ENCODE peak calls at places on chromosomes 6 and 20, in nine cellular contexts. One of them, this sample, is unnamed.

GRCh38 chr6:35425284-35425683 is 26.9 kb upstream of the FANCE start:
- DNase-seq in NCI-H1105: no peak
- DNase-seq in globus pallidus: no peak
- DNase-seq in HEK293T: no peak
- DNase-seq in AG08396: peak; percentile 81
- DNase-seq in glomerular endothelial cell: peak; percentile 77
- DNase-seq in caudate nucleus: no peak
- DNase-seq in KG1: no peak
- DNase-seq in NCI-H2081: no peak
- DNase-seq in this sample: no peak

GRCh38 chr20:47493954-47494293 is 7.8 kb upstream of the NCOA3 start:
- DNase-seq in NCI-H1105: no peak
- DNase-seq in globus pallidus: no peak
- DNase-seq in HEK293T: no peak
- DNase-seq in AG08396: no peak
- DNase-seq in glomerular endothelial cell: no peak
- DNase-seq in caudate nucleus: no peak
- DNase-seq in KG1: no peak
- DNase-seq in NCI-H2081: no peak
- DNase-seq in this sample: no peak

GRCh38 chr6:47919875-47920274 is 138.0 kb downstream of the OPN5 start:
- DNase-seq in NCI-H1105: no peak
- DNase-seq in globus pallidus: no peak
- DNase-seq in HEK293T: no peak
- DNase-seq in AG08396: no peak
- DNase-seq in glomerular endothelial cell: no peak
- DNase-seq in caudate nucleus: no peak
- DNase-seq in KG1: no peak
- DNase-seq in NCI-H2081: no peak
- DNase-seq in this sample: no peak

GRCh38 chr6:144585217-144585814 is 300.2 kb downstream of the UTRN start:
- DNase-seq in NCI-H1105: peak; percentile 50
- DNase-seq in globus pallidus: peak; percentile 47
- DNase-seq in HEK293T: peak; percentile 29
- DNase-seq in AG08396: no peak
- DNase-seq in glomerular endothelial cell: no peak
- DNase-seq in caudate nucleus: no peak
- DNase-seq in KG1: no peak
- DNase-seq in NCI-H2081: peak; percentile 72
- DNase-seq in this sample: peak; percentile 32

GRCh38 chr6:142861711-142862110 is 83.3 kb downstream of the HIVEP2 start:
- DNase-seq in NCI-H1105: peak; percentile 22
- DNase-seq in globus pallidus: no peak
- DNase-seq in HEK293T: no peak
- DNase-seq in AG08396: no peak
- DNase-seq in glomerular endothelial cell: no peak
- DNase-seq in caudate nucleus: no peak
- DNase-seq in KG1: no peak
- DNase-seq in NCI-H2081: no peak
- DNase-seq in this sample: no peak

GRCh38 chr6:75830959-75831885 is 82.2 kb downstream of the MYO6 start:
- DNase-seq in NCI-H1105: no peak
- DNase-seq in globus pallidus: no peak
- DNase-seq in HEK293T: no peak
- DNase-seq in AG08396: no peak
- DNase-seq in glomerular endothelial cell: no peak
- DNase-seq in caudate nucleus: peak; percentile 51
- DNase-seq in KG1: no peak
- DNase-seq in NCI-H2081: no peak
- DNase-seq in this sample: no peak

GRCh38 chr6:136683209-136683941 is 108.9 kb downstream of the MAP3K5 start:
- DNase-seq in NCI-H1105: no peak
- DNase-seq in globus pallidus: no peak
- DNase-seq in HEK293T: no peak
- DNase-seq in AG08396: no peak
- DNase-seq in glomerular endothelial cell: no peak
- DNase-seq in caudate nucleus: no peak
- DNase-seq in KG1: no peak
- DNase-seq in NCI-H2081: no peak
- DNase-seq in this sample: no peak

GRCh38 chr6:52993461-52993860 is 1.6 kb downstream of the GSTA4 start:
- DNase-seq in NCI-H1105: no peak
- DNase-seq in globus pallidus: peak; percentile 27
- DNase-seq in HEK293T: no peak
- DNase-seq in AG08396: no peak
- DNase-seq in glomerular endothelial cell: no peak
- DNase-seq in caudate nucleus: no peak
- DNase-seq in KG1: no peak
- DNase-seq in NCI-H2081: no peak
- DNase-seq in this sample: no peak

GRCh38 chr20:58021481-58021880 is 207.0 kb downstream of the ANKRD60 start:
- DNase-seq in NCI-H1105: no peak
- DNase-seq in globus pallidus: no peak
- DNase-seq in HEK293T: peak; percentile 17
- DNase-seq in AG08396: no peak
- DNase-seq in glomerular endothelial cell: no peak
- DNase-seq in caudate nucleus: no peak
- DNase-seq in KG1: no peak
- DNase-seq in NCI-H2081: no peak
- DNase-seq in this sample: no peak

GRCh38 chr6:5728726-5729434 is 277.8 kb downstream of the NRN1 start:
- DNase-seq in NCI-H1105: peak; percentile 18
- DNase-seq in globus pallidus: no peak
- DNase-seq in HEK293T: no peak
- DNase-seq in AG08396: no peak
- DNase-seq in glomerular endothelial cell: peak; percentile 50
- DNase-seq in caudate nucleus: no peak
- DNase-seq in KG1: no peak
- DNase-seq in NCI-H2081: peak; percentile 59
- DNase-seq in this sample: no peak

GRCh38 chr20:56091635-56092180 is 86.4 kb upstream of the CBLN4 start:
- DNase-seq in NCI-H1105: no peak
- DNase-seq in globus pallidus: no peak
- DNase-seq in HEK293T: no peak
- DNase-seq in AG08396: no peak
- DNase-seq in glomerular endothelial cell: no peak
- DNase-seq in caudate nucleus: peak; percentile 57
- DNase-seq in KG1: no peak
- DNase-seq in NCI-H2081: no peak
- DNase-seq in this sample: no peak

GRCh38 chr6:77397561-77397960 is 65.7 kb downstream of the HTR1B start:
- DNase-seq in NCI-H1105: no peak
- DNase-seq in globus pallidus: no peak
- DNase-seq in HEK293T: no peak
- DNase-seq in AG08396: no peak
- DNase-seq in glomerular endothelial cell: no peak
- DNase-seq in caudate nucleus: no peak
- DNase-seq in KG1: no peak
- DNase-seq in NCI-H2081: no peak
- DNase-seq in this sample: no peak

GRCh38 chr6:110518281-110518623 is 41.8 kb upstream of the SLC22A16 start:
- DNase-seq in NCI-H1105: no peak
- DNase-seq in globus pallidus: no peak
- DNase-seq in HEK293T: peak; percentile 76
- DNase-seq in AG08396: peak; percentile 39
- DNase-seq in glomerular endothelial cell: no peak
- DNase-seq in caudate nucleus: no peak
- DNase-seq in KG1: no peak
- DNase-seq in NCI-H2081: peak; percentile 11
- DNase-seq in this sample: peak; percentile 58

GRCh38 chr20:40434122-40434521 is 254.9 kb downstream of the MAFB start:
- DNase-seq in NCI-H1105: no peak
- DNase-seq in globus pallidus: no peak
- DNase-seq in HEK293T: no peak
- DNase-seq in AG08396: no peak
- DNase-seq in glomerular endothelial cell: no peak
- DNase-seq in caudate nucleus: no peak
- DNase-seq in KG1: no peak
- DNase-seq in NCI-H2081: no peak
- DNase-seq in this sample: no peak

GRCh38 chr6:6781172-6781876 is 192.8 kb downstream of the LY86 start:
- DNase-seq in NCI-H1105: no peak
- DNase-seq in globus pallidus: no peak
- DNase-seq in HEK293T: no peak
- DNase-seq in AG08396: peak; percentile 46
- DNase-seq in glomerular endothelial cell: no peak
- DNase-seq in caudate nucleus: no peak
- DNase-seq in KG1: no peak
- DNase-seq in NCI-H2081: no peak
- DNase-seq in this sample: no peak

GRCh38 chr20:57611605-57612311 is 8.5 kb downstream of the ZBP1 start:
- DNase-seq in NCI-H1105: no peak
- DNase-seq in globus pallidus: peak; percentile 55
- DNase-seq in HEK293T: no peak
- DNase-seq in AG08396: no peak
- DNase-seq in glomerular endothelial cell: no peak
- DNase-seq in caudate nucleus: no peak
- DNase-seq in KG1: no peak
- DNase-seq in NCI-H2081: no peak
- DNase-seq in this sample: no peak

GRCh38 chr6:163872335-163872734 is 457.8 kb downstream of the QKI start:
- DNase-seq in NCI-H1105: no peak
- DNase-seq in globus pallidus: no peak
- DNase-seq in HEK293T: no peak
- DNase-seq in AG08396: peak; percentile 41
- DNase-seq in glomerular endothelial cell: no peak
- DNase-seq in caudate nucleus: no peak
- DNase-seq in KG1: no peak
- DNase-seq in NCI-H2081: no peak
- DNase-seq in this sample: peak; percentile 8

GRCh38 chr6:135488023-135488422 is 9.5 kb downstream of the AHI1 start:
- DNase-seq in NCI-H1105: no peak
- DNase-seq in globus pallidus: no peak
- DNase-seq in HEK293T: no peak
- DNase-seq in AG08396: peak; percentile 45
- DNase-seq in glomerular endothelial cell: no peak
- DNase-seq in caudate nucleus: no peak
- DNase-seq in KG1: no peak
- DNase-seq in NCI-H2081: no peak
- DNase-seq in this sample: no peak

GRCh38 chr20:59724457-59725366 is 120.4 kb downstream of the PHACTR3 start:
- DNase-seq in NCI-H1105: peak; percentile 18
- DNase-seq in globus pallidus: no peak
- DNase-seq in HEK293T: no peak
- DNase-seq in AG08396: no peak
- DNase-seq in glomerular endothelial cell: no peak
- DNase-seq in caudate nucleus: no peak
- DNase-seq in KG1: no peak
- DNase-seq in NCI-H2081: no peak
- DNase-seq in this sample: peak; percentile 19

GRCh38 chr20:19022791-19023448 is 189.5 kb upstream of the SLC24A3 start:
- DNase-seq in NCI-H1105: no peak
- DNase-seq in globus pallidus: no peak
- DNase-seq in HEK293T: no peak
- DNase-seq in AG08396: no peak
- DNase-seq in glomerular endothelial cell: no peak
- DNase-seq in caudate nucleus: no peak
- DNase-seq in KG1: no peak
- DNase-seq in NCI-H2081: no peak
- DNase-seq in this sample: no peak

GRCh38 chr6:30884521-30885480 is 482 bp downstream of the DDR1 start:
- DNase-seq in NCI-H1105: no peak
- DNase-seq in globus pallidus: peak; percentile 75
- DNase-seq in HEK293T: no peak
- DNase-seq in AG08396: peak; percentile 61
- DNase-seq in glomerular endothelial cell: no peak
- DNase-seq in caudate nucleus: peak; percentile 67
- DNase-seq in KG1: no peak
- DNase-seq in NCI-H2081: peak; percentile 18
- DNase-seq in this sample: no peak

GRCh38 chr20:40390654-40391053 is 298.4 kb downstream of the MAFB start:
- DNase-seq in NCI-H1105: no peak
- DNase-seq in globus pallidus: no peak
- DNase-seq in HEK293T: no peak
- DNase-seq in AG08396: peak; percentile 3
- DNase-seq in glomerular endothelial cell: no peak
- DNase-seq in caudate nucleus: no peak
- DNase-seq in KG1: no peak
- DNase-seq in NCI-H2081: no peak
- DNase-seq in this sample: no peak

GRCh38 chr6:111357680-111358079 is 125.3 kb downstream of the REV3L start:
- DNase-seq in NCI-H1105: no peak
- DNase-seq in globus pallidus: no peak
- DNase-seq in HEK293T: no peak
- DNase-seq in AG08396: no peak
- DNase-seq in glomerular endothelial cell: no peak
- DNase-seq in caudate nucleus: no peak
- DNase-seq in KG1: no peak
- DNase-seq in NCI-H2081: no peak
- DNase-seq in this sample: no peak

GRCh38 chr20:6956056-6956455 is 188.6 kb downstream of the BMP2 start:
- DNase-seq in NCI-H1105: no peak
- DNase-seq in globus pallidus: no peak
- DNase-seq in HEK293T: no peak
- DNase-seq in AG08396: no peak
- DNase-seq in glomerular endothelial cell: no peak
- DNase-seq in caudate nucleus: no peak
- DNase-seq in KG1: no peak
- DNase-seq in NCI-H2081: no peak
- DNase-seq in this sample: no peak

GRCh38 chr20:16428112-16428511 is 145.1 kb downstream of the KIF16B start:
- DNase-seq in NCI-H1105: no peak
- DNase-seq in globus pallidus: no peak
- DNase-seq in HEK293T: no peak
- DNase-seq in AG08396: no peak
- DNase-seq in glomerular endothelial cell: no peak
- DNase-seq in caudate nucleus: no peak
- DNase-seq in KG1: no peak
- DNase-seq in NCI-H2081: no peak
- DNase-seq in this sample: no peak

GRCh38 chr6:156949376-156949775 is 172.2 kb downstream of the ARID1B start:
- DNase-seq in NCI-H1105: no peak
- DNase-seq in globus pallidus: no peak
- DNase-seq in HEK293T: no peak
- DNase-seq in AG08396: peak; percentile 64
- DNase-seq in glomerular endothelial cell: no peak
- DNase-seq in caudate nucleus: no peak
- DNase-seq in KG1: no peak
- DNase-seq in NCI-H2081: no peak
- DNase-seq in this sample: no peak

This sample was measured in LNCaP clone FGC.